ENCODE peak calls at places on chromosomes 2 and 18, in five cellular contexts. H, V, G, M and A are unnamed samples.

GRCh38 chr18:13375302-13376255 is 157.0 kb downstream of the LDLRAD4 start:
- DNase-seq in H (no peak), V (no peak), G (no peak), M (peak), A (peak)

GRCh38 chr2:206361407-206362045 is 81.8 kb upstream of the ADAM23 start:
- DNase-seq in H (no peak), V (no peak), G (no peak), M (no peak), A (no peak)

GRCh38 chr2:33136056-33136455 is 189.3 kb downstream of the LTBP1 start:
- DNase-seq in H (no peak), V (no peak), G (no peak), M (no peak), A (no peak)

GRCh38 chr2:181138816-181139215 is 158.4 kb downstream of the UBE2E3 start:
- DNase-seq in H (no peak), V (no peak), G (no peak), M (no peak), A (no peak)

GRCh38 chr2:62309081-62309464 is 113.2 kb downstream of the B3GNT2 start:
- DNase-seq in H (no peak), V (no peak), G (no peak), M (no peak), A (no peak)

GRCh38 chr2:11343626-11344341 is 652 bp downstream of the ROCK2 start:
- DNase-seq in H (peak), V (peak), G (peak), M (peak), A (no peak)

GRCh38 chr2:237714690-237715458 is 83.7 kb upstream of the RBM44 start:
- DNase-seq in H (peak), V (peak), G (no peak), M (no peak), A (peak)

GRCh38 chr18:13566941-13567762 is 159.2 kb downstream of the FAM210A start:
- DNase-seq in H (no peak), V (no peak), G (peak), M (no peak), A (no peak)

GRCh38 chr18:63366270-63366990 is 576 bp downstream of the KDSR start:
- DNase-seq in H (peak), V (peak), G (peak), M (peak), A (no peak)

GRCh38 chr2:179201884-179202283 is 62.7 kb downstream of the SESTD1 start:
- DNase-seq in H (no peak), V (no peak), G (no peak), M (no peak), A (no peak)

GRCh38 chr2:231399853-231400667 is 4.5 kb downstream of the B3GNT7 start:
- DNase-seq in H (no peak), V (no peak), G (no peak), M (no peak), A (no peak)

GRCh38 chr2:98297817-98298684 is 48.2 kb upstream of the CNGA3 start:
- DNase-seq in H (no peak), V (no peak), G (no peak), M (peak), A (peak)

GRCh38 chr2:134232868-134233732 is 20.8 kb upstream of the MGAT5 start:
- DNase-seq in H (no peak), V (no peak), G (no peak), M (no peak), A (no peak)

GRCh38 chr18:28176933-28177827 is at the start of gene CDH2:
- DNase-seq in H (peak), V (no peak), G (no peak), M (peak), A (peak)

GRCh38 chr18:70287731-70288130 is 1.1 kb upstream of the SOCS6 start:
- DNase-seq in H (no peak), V (no peak), G (no peak), M (no peak), A (no peak)

GRCh38 chr2:145137211-145137610 is 617.3 kb upstream of the ZEB2 start:
- DNase-seq in H (no peak), V (no peak), G (no peak), M (no peak), A (no peak)

GRCh38 chr18:486929-487328 is 13.6 kb downstream of the COLEC12 start:
- DNase-seq in H (no peak), V (no peak), G (no peak), M (no peak), A (no peak)

GRCh38 chr2:122451040-122451439 is 695.6 kb downstream of the TSN start:
- DNase-seq in H (no peak), V (no peak), G (no peak), M (peak), A (no peak)

GRCh38 chr2:898319-898718 is 52.3 kb upstream of the SNTG2 start:
- DNase-seq in H (no peak), V (no peak), G (no peak), M (peak), A (peak)

GRCh38 chr2:160647967-160648685 is 154.5 kb upstream of the RBMS1 start:
- DNase-seq in H (no peak), V (peak), G (no peak), M (no peak), A (no peak)

GRCh38 chr2:40734797-40735196 is 282.9 kb upstream of the SLC8A1 start:
- DNase-seq in H (no peak), V (no peak), G (no peak), M (no peak), A (no peak)

GRCh38 chr2:58908501-58909154 is 667.5 kb upstream of the FANCL start:
- DNase-seq in H (no peak), V (no peak), G (no peak), M (no peak), A (no peak)

GRCh38 chr2:105928563-105928962 is 183.9 kb downstream of the NCK2 start:
- DNase-seq in H (no peak), V (no peak), G (no peak), M (no peak), A (no peak)

GRCh38 chr2:64797881-64798590 is 144.3 kb upstream of the SERTAD2 start:
- DNase-seq in H (no peak), V (peak), G (no peak), M (no peak), A (no peak)

GRCh38 chr2:203330434-203330833 is 2.2 kb downstream of the ABI2 start:
- DNase-seq in H (no peak), V (no peak), G (no peak), M (no peak), A (no peak)

GRCh38 chr18:76445741-76446232 is 49.3 kb downstream of the ZNF516 start:
- DNase-seq in H (no peak), V (no peak), G (no peak), M (peak), A (peak)

DNA sequence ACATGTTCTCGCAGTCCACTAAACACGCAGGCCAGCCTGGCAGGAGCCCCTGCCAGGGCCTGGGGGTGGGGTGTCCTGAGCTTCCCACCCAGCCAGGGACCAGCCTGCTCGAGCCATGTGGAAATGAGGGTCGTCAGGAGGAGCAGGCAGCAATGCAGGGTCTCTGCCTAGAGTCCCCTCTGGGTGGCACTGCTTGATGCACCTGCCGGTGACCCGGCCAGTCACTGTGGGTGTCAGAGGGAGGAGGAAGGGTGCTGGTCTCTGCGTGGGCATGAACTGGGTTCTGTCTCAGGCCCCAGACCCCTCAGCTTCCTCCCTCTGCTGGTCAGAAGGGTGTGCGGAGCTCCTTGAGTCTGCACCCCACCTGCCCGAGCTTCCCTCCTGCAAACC is 166.4 kb downstream of the INHBB start:
- DNase-seq in H (no peak), V (no peak), G (no peak), M (no peak), A (no peak)
- TF ChIP-seq CTCF in H (no peak), V (no peak), G (no peak), M (peak), A (no peak)

GRCh38 chr2:135743860-135744259 is 2.2 kb downstream of the UBXN4 start:
- DNase-seq in H (no peak), V (no peak), G (no peak), M (no peak), A (no peak)
- TF ChIP-seq CTCF in H (no peak), V (no peak), G (no peak), M (no peak), A (no peak)

GRCh38 chr18:48007955-48008701 is 77.7 kb upstream of the SMAD2 start:
- DNase-seq in H (peak), V (peak), G (peak), M (peak), A (peak)
- TF ChIP-seq CTCF in H (peak), V (peak), G (peak), M (peak), A (peak)

GRCh38 chr2:227238242-227239237 is 74.1 kb downstream of the COL4A3 start:
- DNase-seq in H (peak), V (peak), G (peak), M (peak), A (peak)
- TF ChIP-seq CTCF in H (peak), V (peak), G (peak), M (peak), A (peak)

DNA sequence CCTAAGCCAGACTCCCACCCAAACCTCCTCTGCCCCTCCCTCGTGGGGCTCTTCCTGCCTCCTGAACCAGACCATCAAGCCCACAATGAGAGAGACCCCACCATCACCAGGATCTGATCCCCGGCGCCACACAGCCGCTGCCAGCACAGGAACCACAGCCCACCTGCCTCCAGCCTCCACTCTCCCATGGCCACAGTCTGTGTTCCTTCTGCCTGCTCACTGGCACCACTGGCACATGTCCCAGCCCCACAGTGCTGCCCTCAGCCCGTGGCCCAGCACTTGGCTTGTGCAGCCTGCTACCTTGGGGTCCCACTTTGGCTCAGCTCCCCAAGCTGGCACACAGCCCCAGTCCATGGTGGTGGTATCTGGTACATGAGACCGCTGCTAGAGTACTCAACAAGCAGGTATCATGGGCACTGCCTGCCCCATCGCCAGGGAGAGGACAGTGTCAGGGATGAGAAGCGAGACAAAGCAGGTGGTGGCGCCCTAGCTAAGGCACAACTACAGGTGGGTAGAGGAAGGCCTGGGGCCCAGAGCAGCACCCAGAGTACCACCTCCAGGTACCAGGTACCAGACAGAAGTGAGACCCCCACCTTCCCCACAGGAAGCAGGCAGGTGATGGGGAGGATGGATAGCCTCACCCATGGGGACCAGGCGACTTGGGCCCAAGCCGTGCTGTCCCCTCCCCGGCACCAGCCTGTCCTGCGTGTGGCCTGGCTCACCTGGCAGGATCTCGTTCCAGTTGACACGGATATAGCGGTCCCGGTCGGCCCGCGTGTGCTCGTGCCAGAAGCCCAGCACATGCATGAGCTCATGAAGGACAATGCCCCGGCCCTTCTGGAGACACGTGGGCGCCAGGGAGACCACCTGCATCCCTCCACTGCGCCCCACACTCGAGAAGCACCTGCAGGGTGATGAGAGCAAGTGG is 6.2 kb downstream of the ASTL start:
- DNase-seq in H (no peak), V (no peak), G (no peak), M (no peak), A (no peak)
- TF ChIP-seq CTCF in H (no peak), V (no peak), G (no peak), M (no peak), A (no peak)

GRCh38 chr2:46610014-46610413 is 130.6 kb downstream of the TMEM247 start:
- DNase-seq in H (no peak), V (no peak), G (no peak), M (no peak), A (no peak)

GRCh38 chr2:46612675-46613074 is 133.3 kb downstream of the TMEM247 start:
- DNase-seq in H (no peak), V (no peak), G (no peak), M (no peak), A (no peak)

GRCh38 chr2:46621499-46621898 is 142.1 kb downstream of the TMEM247 start:
- DNase-seq in H (no peak), V (no peak), G (no peak), M (no peak), A (no peak)

DNA sequence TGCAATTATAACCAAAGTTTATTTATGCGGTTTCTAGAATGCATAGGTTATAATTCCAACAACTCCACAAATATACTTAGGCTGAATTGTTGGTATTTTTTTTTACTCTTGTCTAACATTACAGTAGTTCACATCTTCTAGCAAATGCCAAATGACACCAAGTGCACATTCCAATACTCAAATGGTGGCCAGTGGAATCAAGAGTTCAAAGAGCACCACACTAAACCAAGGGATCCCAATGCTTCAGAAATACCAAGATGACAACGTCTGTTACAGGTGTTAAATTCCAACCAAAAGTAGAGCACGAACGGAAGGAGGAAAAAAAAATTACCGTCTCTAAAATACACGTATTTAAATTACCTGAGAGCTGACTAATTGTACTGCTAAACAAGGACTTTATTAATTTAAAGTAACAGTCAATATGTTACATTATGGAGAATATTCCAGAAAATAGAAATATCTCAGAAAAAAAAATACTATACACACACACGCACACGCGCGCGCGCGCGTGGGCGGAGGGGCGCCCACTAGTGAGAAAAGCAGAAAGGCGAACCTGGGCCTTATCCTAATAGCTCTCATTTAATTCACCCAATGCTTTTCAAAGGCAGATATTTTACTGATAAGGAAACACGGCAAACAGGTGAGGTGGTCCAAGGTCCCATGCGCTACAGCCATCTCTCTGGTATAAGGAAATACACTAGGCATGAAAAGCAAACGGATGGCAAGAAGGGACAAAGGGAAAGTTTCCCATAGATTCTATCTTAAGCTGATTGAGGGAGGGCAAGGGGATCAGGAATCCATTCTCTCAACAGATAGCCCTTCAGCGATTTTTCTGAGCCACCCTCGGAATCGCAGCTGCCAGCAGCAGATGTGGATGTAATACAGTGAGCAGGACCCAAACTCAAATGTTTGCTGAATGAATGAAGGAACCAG is 136.5 kb downstream of the TMEM247 start:
- DNase-seq in H (no peak), V (no peak), G (peak), M (no peak), A (no peak)
- TF ChIP-seq CTCF in H (no peak), V (peak), G (peak), M (no peak), A (peak)